ENCODE peak calls at places on chromosomes 4 and X, in five cellular contexts. K is foreskin fibroblast, Y is T-cell, L is neuronal stem cell, O is sciatic nerve. G is an unnamed sample.
A peak's percentile ranks its signal among the peaks of the same experiment; 100 is the strongest.

GRCh38 chrX:133859336-133859735 is 126.1 kb downstream of the GPC3 start:
- DNase-seq in Y (no peak), O (no peak), L (no peak), K (no peak), G (no peak)

GRCh38 chr4:52051213-52051614 is at the start of gene SPATA18:
- DNase-seq in O (peak; percentile 54), L (no peak), K (peak; percentile 74), Y (no peak), G (no peak)

GRCh38 chr4:67581208-67581857 is 22.8 kb downstream of the STAP1 start:
- DNase-seq in O (no peak), K (no peak), Y (no peak), L (no peak), G (no peak)

GRCh38 chrX:44828008-44828605 is 15.7 kb upstream of the DUSP21 start:
- DNase-seq in K (peak; percentile 86), O (no peak), Y (no peak), L (no peak), G (no peak)

GRCh38 chr4:110005461-110006056 is 92.9 kb downstream of the EGF start:
- DNase-seq in Y (peak; percentile 12), L (peak; percentile 37), O (no peak), K (peak; percentile 79), G (peak; percentile 3)

GRCh38 chrX:118627084-118627758 is 100.2 kb upstream of the IL13RA1 start:
- DNase-seq in Y (no peak), O (no peak), L (no peak), K (peak; percentile 12), G (no peak)

GRCh38 chr4:89434364-89434988 is 126.9 kb upstream of the GPRIN3 start:
- DNase-seq in L (no peak), O (no peak), Y (peak; percentile 12), K (peak; percentile 54), G (peak; percentile 4)

GRCh38 chrX:109475174-109475891 is 6.6 kb downstream of the GUCY2F start:
- DNase-seq in Y (no peak), L (peak; percentile 45), O (peak; percentile 59), K (peak; percentile 74), G (no peak)

GRCh38 chr4:106222548-106222947 is 93.5 kb downstream of the TBCK start:
- DNase-seq in O (no peak), Y (no peak), L (no peak), K (no peak), G (no peak)

GRCh38 chr4:109355835-109356234 is 53.4 kb upstream of the COL25A1 start:
- DNase-seq in Y (no peak), K (no peak), O (no peak), L (no peak), G (no peak)

GRCh38 chrX:41984628-41985027 is 61.3 kb upstream of the CASK start:
- DNase-seq in Y (no peak), O (no peak), L (no peak), K (peak; percentile 17), G (no peak)

GRCh38 chrX:37888010-37888409 is 40.6 kb upstream of the DYNLT3 start:
- DNase-seq in L (no peak), Y (no peak), K (no peak), O (no peak), G (no peak)

GRCh38 chr4:63105839-63106238 is 1303.4 kb downstream of the TECRL start:
- DNase-seq in K (no peak), O (no peak), L (no peak), Y (no peak), G (no peak)

GRCh38 chr4:177239878-177240277 is 69.8 kb upstream of the NEIL3 start:
- DNase-seq in O (no peak), Y (no peak), L (no peak), K (peak; percentile 14), G (no peak)

GRCh38 chr4:149409186-149410056 is 406.2 kb downstream of the IQCM start:
- DNase-seq in O (peak; percentile 54), Y (no peak), K (peak; percentile 82), L (no peak), G (no peak)

GRCh38 chrX:123405231-123405630 is 221.2 kb downstream of the GRIA3 start:
- DNase-seq in L (no peak), Y (no peak), K (no peak), O (no peak), G (no peak)

GRCh38 chrX:70445197-70445656 is 592 bp downstream of the DLG3 start:
- DNase-seq in Y (no peak), K (no peak), O (no peak), L (no peak), G (no peak)

GRCh38 chr4:70313736-70314135 is 21.0 kb upstream of the CABS1 start:
- DNase-seq in Y (no peak), L (peak; percentile 80), O (no peak), K (no peak), G (no peak)

GRCh38 chr4:3807861-3808521 is 41.8 kb downstream of the ADRA2C start:
- DNase-seq in Y (no peak), L (peak; percentile 44), K (peak; percentile 7), O (no peak), G (no peak)

GRCh38 chr4:113998531-113998930 is 19.1 kb upstream of the ARSJ start:
- DNase-seq in Y (no peak), O (no peak), K (peak; percentile 65), L (no peak), G (no peak)

GRCh38 chr4:6574747-6575502 is at the start of gene MAN2B2:
- DNase-seq in L (peak; percentile 69), K (peak; percentile 94), O (peak; percentile 94), Y (peak; percentile 78), G (peak; percentile 77)

GRCh38 chr4:76430519-76431388 is 4.3 kb upstream of the SHROOM3 start:
- DNase-seq in L (peak; percentile 54), K (peak; percentile 73), O (no peak), Y (no peak), G (no peak)

GRCh38 chr4:99693164-99693563 is 35.5 kb upstream of the C4orf54 start:
- DNase-seq in O (no peak), L (no peak), K (no peak), Y (no peak), G (no peak)

GRCh38 chrX:133056341-133056740 is 40.6 kb downstream of the USP26 start:
- DNase-seq in L (no peak), K (no peak), Y (no peak), O (no peak), G (no peak)

GRCh38 chrX:5080812-5081211 is 1147.9 kb downstream of the NLGN4X start:
- DNase-seq in O (no peak), L (no peak), Y (no peak), K (peak; percentile 2), G (no peak)

GRCh38 chrX:67544871-67545771 is 1.3 kb downstream of the AR start:
- DNase-seq in O (peak; percentile 58), Y (no peak), K (peak; percentile 86), L (peak; percentile 15), G (no peak)

GRCh38 chrX:1442724-1443367 is 9.9 kb downstream of the ASMTL start:
- DNase-seq in L (no peak), K (no peak), Y (no peak), O (peak; percentile 25), G (no peak)

GRCh38 chr4:8340721-8341680 is 71.4 kb downstream of the HTRA3 start:
- DNase-seq in O (peak; percentile 84), L (no peak), Y (no peak), K (peak; percentile 36), G (no peak)

GRCh38 chr4:1177274-1178141 is 5.1 kb upstream of the SPON2 start:
- DNase-seq in K (peak; percentile 58), L (no peak), O (no peak), Y (no peak), G (peak; percentile 77)

GRCh38 chr4:119512398-119512797 is 116.2 kb downstream of the PDE5A start:
- DNase-seq in K (no peak), O (no peak), L (no peak), Y (no peak), G (no peak)

GRCh38 chrX:53251307-53251706 is 26.3 kb upstream of the KDM5C start:
- DNase-seq in O (no peak), K (peak; percentile 81), L (peak; percentile 32), Y (no peak), G (no peak)

GRCh38 chr4:72767903-72768817 is 199.1 kb upstream of the ADAMTS3 start:
- DNase-seq in Y (no peak), O (no peak), K (peak; percentile 9), L (no peak), G (no peak)

GRCh38 chr4:158724647-158725046 is 1.5 kb upstream of the PPID start:
- DNase-seq in L (no peak), Y (no peak), O (no peak), K (no peak), G (no peak)